ENCODE peak calls at places on chromosomes 6 and 20, in nine cellular contexts. O is heart right ventricle, A is coronary artery, C is ovary, R is body of pancreas, X is spleen, Q is dorsolateral prefrontal cortex, H is tibial nerve, D is A549. S is an unnamed sample.

GRCh38 chr6:68326762-68327161 is 308.3 kb upstream of the ADGRB3 start:
- DNase-seq in O (no peak), A (no peak), C (no peak), R (no peak), X (peak; percentile 40), Q (no peak), H (no peak), D (no peak), S (no peak)

GRCh38 chr6:31112478-31112877 is at the start of gene C6orf15:
- DNase-seq in O (no peak), A (no peak), C (no peak), R (no peak), X (peak; percentile 52), Q (no peak), H (no peak), D (no peak), S (no peak)

GRCh38 chr20:571754-572331 is 28.3 kb upstream of the CSNK2A1 start:
- DNase-seq in O (peak; percentile 86), A (no peak), C (peak; percentile 61), R (peak; percentile 29), X (no peak), Q (no peak), H (peak; percentile 7), D (no peak), S (peak; percentile 89)

GRCh38 chr6:122838060-122838780 is 49.2 kb downstream of the SMPDL3A start:
- DNase-seq in O (no peak), A (no peak), C (no peak), R (no peak), X (no peak), Q (no peak), H (no peak), D (peak; percentile 7), S (no peak)

GRCh38 chr6:22880686-22881433 is 311.5 kb downstream of the HDGFL1 start:
- DNase-seq in O (no peak), A (no peak), C (no peak), R (no peak), X (no peak), Q (no peak), H (no peak), D (peak; percentile 81), S (no peak)

GRCh38 chr6:12339808-12340487 is 49.8 kb downstream of the EDN1 start:
- DNase-seq in O (no peak), A (no peak), C (no peak), R (no peak), X (no peak), Q (no peak), H (no peak), D (no peak), S (no peak)

GRCh38 chr6:127069659-127070279 is 48.7 kb upstream of the RSPO3 start:
- DNase-seq in O (no peak), A (no peak), C (no peak), R (no peak), X (no peak), Q (no peak), H (no peak), D (peak; percentile 47), S (no peak)

GRCh38 chr6:149284904-149285303 is 32.6 kb upstream of the TAB2 start:
- DNase-seq in O (no peak), A (no peak), C (no peak), R (no peak), X (no peak), Q (no peak), H (no peak), D (no peak), S (no peak)

GRCh38 chr6:142698751-142699150 is 246.2 kb downstream of the HIVEP2 start:
- DNase-seq in O (no peak), A (no peak), C (no peak), R (no peak), X (no peak), Q (no peak), H (no peak), D (no peak), S (no peak)

GRCh38 chr6:156762547-156762946 is 14.6 kb upstream of the ARID1B start:
- DNase-seq in O (no peak), A (no peak), C (no peak), R (no peak), X (no peak), Q (no peak), H (no peak), D (no peak), S (no peak)

DNA sequence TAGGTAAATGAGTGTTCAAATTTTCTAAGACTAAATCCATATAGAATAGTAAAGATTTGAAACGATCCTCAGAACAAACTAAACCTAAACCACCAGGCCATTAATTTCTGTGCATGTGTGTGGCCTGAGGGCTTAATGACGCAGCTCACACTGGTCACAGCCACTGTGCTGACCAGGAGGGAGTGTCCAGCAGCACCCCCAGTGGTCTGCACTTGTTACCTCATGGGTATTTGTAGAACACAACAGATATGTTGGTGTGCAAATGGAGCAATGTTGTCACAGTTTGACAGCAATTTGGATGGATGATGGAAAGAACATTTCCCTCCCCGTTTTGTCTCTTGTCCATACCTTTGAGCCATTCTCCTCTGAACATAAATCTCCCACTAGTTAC is 122.4 kb upstream of the EXOC2 start:
- DNase-seq in O (no peak), A (no peak), C (no peak), R (no peak), X (no peak), Q (no peak), H (no peak), D (no peak), S (no peak)
- H3K4me3 ChIP-seq in O (no peak overlapping the region), A (no peak overlapping the region), C (no peak overlapping the region), R (no peak overlapping the region), X (no peak overlapping the region), Q (no peak overlapping the region), H (no peak overlapping the region), D (no peak overlapping the region), S (no peak overlapping the region)

GRCh38 chr6:152296648-152297376 is 340.4 kb downstream of the SYNE1 start:
- DNase-seq in O (no peak), A (no peak), C (no peak), R (no peak), X (no peak), Q (no peak), H (no peak), D (no peak), S (no peak)
- H3K27ac ChIP-seq in O (no peak overlapping the region), A (peak overlapping the region; percentile 40), C (no peak overlapping the region), R (no peak overlapping the region), X (no peak overlapping the region), Q (no peak overlapping the region), H (no peak overlapping the region), D (no peak overlapping the region), S (no peak overlapping the region)

GRCh38 chr6:29619578-29619977 is 13.4 kb downstream of the GABBR1 start:
- DNase-seq in O (no peak), A (no peak), C (no peak), R (no peak), X (no peak), Q (no peak), H (no peak), D (no peak), S (no peak)

GRCh38 chr6:29620629-29621028 is 12.4 kb downstream of the GABBR1 start:
- DNase-seq in O (no peak), A (no peak), C (no peak), R (no peak), X (no peak), Q (no peak), H (no peak), D (no peak), S (no peak)

DNA sequence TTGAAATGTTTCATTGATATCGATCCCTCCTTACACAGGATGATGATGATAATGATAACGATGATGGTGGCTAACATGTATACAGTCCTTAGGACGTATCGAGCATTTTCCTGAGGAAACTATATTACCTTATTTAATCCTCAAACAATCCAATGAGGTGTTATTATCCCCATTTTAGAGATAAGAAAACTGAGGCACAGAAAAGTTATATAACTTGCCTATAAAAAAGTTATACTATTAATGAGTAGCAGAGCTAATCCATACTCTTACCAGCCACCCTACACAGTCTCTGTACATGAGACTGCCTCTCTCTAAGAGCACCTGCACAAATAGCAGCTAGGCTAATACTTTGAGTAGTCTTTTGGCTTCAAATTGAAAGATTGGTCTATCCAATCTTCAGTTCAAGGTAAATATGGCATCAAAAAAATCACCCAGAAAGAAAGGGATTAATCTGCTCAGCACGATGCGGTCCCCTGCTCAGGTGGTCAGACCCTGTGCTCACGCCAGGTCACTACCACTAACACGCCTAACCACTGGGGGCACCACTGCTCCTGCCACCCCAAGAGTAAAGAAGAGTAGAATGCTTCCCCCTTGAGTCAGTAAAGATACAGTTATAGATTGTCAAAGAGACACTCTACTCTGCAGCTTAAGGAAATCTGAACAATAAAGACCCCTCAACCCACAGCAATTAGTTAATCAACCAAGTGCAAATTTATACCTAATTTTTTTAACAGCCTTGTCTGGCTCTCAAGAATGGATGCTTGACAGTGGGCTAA is 15.0 kb downstream of the GABBR1 start:
- DNase-seq in O (no peak), A (no peak), C (no peak), R (no peak), X (no peak), Q (no peak), H (no peak), D (no peak), S (no peak)
- TF ChIP-seq CTCF in O (no peak), A (no peak), C (no peak), R (no peak), X (no peak), Q (no peak), H (no peak), D (peak; percentile 10), S (no peak)

DNA sequence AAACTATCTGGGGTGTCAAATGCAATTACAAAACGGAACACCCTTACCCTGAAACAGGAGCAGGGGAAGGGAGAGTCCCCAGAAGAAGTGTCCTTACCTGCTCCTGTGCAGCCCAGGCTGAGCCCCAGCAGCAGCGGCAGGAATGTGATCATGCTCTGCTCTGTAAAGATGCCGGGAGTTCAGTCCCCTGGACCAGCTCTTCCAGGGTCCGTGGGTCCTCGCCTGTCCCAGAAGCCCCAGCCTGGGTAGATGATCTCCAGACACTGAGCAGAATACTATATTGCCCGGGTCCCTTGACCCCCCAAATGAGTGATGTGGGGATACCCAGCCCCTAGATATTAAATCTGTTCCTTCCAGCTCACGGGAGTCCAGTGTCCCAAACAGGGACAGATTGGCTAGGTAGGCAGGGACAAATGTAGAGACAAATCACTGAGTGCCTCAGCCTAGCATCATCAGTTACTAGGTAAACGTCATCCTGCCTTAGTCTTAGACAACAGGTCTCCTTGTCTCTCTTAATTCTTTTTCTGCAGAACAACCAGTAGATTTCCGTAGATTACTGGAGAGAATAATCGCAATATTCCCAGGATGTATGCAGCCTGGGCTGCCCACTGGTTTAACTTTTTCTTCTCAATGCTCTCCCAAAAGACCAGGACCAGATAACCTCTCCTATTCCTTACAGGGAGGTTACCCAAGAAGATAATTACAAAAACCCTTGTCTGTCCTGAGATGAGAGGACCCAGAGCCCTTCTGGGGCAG is at the start of gene HLA-DMB:
- DNase-seq in O (peak; percentile 86), A (no peak), C (no peak), R (peak; percentile 58), X (no peak), Q (peak; percentile 62), H (peak; percentile 80), D (peak; percentile 79), S (peak; percentile 45)
- H3K4me3 ChIP-seq in O (peak within 1 kb of the TSS; percentile 21), A (peak within 1 kb of the TSS; percentile 67), C (no peak within 1 kb of the TSS), R (no peak within 1 kb of the TSS), X (peak within 1 kb of the TSS; percentile 57), Q (peak within 1 kb of the TSS; percentile 33), H (peak within 1 kb of the TSS; percentile 55), D (peak within 1 kb of the TSS; percentile 44), S (peak within 1 kb of the TSS; percentile 45)

S was measured in upper lobe of left lung.